ENCODE peak calls at places on chromosome 14, in eight cellular contexts. Q, P, B, Z, M, Y, I and X are unnamed samples.
A peak's percentile ranks its signal among the peaks of the same experiment; 100 is the strongest.

GRCh38 chr14:105068818-105069217 is 3.6 kb upstream of the GPR132 start:
- DNase-seq in I (no peak), Z (no peak), P (no peak), B (no peak), M (no peak), Y (no peak), Q (no peak), X (no peak)

GRCh38 chr14:38500125-38500524 is 244.2 kb upstream of the CLEC14A start:
- DNase-seq in M (no peak), P (no peak), I (no peak), Y (no peak), B (no peak), Q (no peak), Z (no peak), X (no peak)

GRCh38 chr14:24145700-24146621 is at the start of gene PSME2:
- DNase-seq in B (no peak), Z (no peak), P (no peak), Y (no peak), I (no peak), M (peak; percentile 7), Q (peak; percentile 51), X (peak; percentile 33)

GRCh38 chr14:68574906-68575305 is 218.0 kb downstream of the ZFP36L1 start:
- DNase-seq in Y (no peak), Q (no peak), M (no peak), P (no peak), I (no peak), B (no peak), Z (no peak), X (no peak)

GRCh38 chr14:65268594-65268993 is 143.9 kb upstream of the FUT8 start:
- DNase-seq in M (no peak), Q (no peak), I (no peak), B (no peak), P (no peak), Y (no peak), Z (no peak), X (peak; percentile 62)

GRCh38 chr14:30607156-30607780 is 14.9 kb upstream of the SCFD1 start:
- DNase-seq in Y (no peak), P (no peak), B (no peak), Z (no peak), I (no peak), M (no peak), Q (no peak), X (peak; percentile 8)

GRCh38 chr14:101017806-101018560 is 114.5 kb upstream of the RTL1 start:
- DNase-seq in Z (peak; percentile 17), P (no peak), Q (no peak), I (no peak), B (no peak), M (no peak), Y (no peak), X (no peak)

GRCh38 chr14:69483765-69484443 is 624 bp upstream of the PLEKHD1 start:
- DNase-seq in Y (no peak), I (no peak), Q (peak; percentile 33), Z (no peak), M (no peak), P (no peak), B (no peak), X (no peak)

GRCh38 chr14:32014498-32014897 is 62.6 kb upstream of the ARHGAP5 start:
- DNase-seq in B (no peak), I (no peak), Z (no peak), M (no peak), P (no peak), Q (no peak), Y (no peak), X (no peak)

GRCh38 chr14:22896351-22896750 is 13.3 kb downstream of the REM2 start:
- DNase-seq in M (no peak), I (no peak), Q (no peak), P (no peak), Z (no peak), B (no peak), Y (no peak), X (no peak)

GRCh38 chr14:53528114-53528513 is 375.0 kb upstream of the DDHD1 start:
- DNase-seq in M (no peak), Y (no peak), Q (no peak), P (no peak), B (no peak), I (no peak), Z (no peak), X (no peak)

GRCh38 chr14:21264025-21264801 is 5.0 kb downstream of the HNRNPC start:
- DNase-seq in Z (no peak), Y (no peak), I (no peak), P (peak; percentile 56), Q (no peak), M (peak; percentile 51), B (no peak), X (peak; percentile 60)

GRCh38 chr14:104230119-104230885 is 91.9 kb downstream of the KIF26A start:
- DNase-seq in B (no peak), Y (no peak), Q (no peak), I (no peak), Z (no peak), P (no peak), M (no peak), X (no peak)

GRCh38 chr14:93160353-93160801 is 24.3 kb downstream of the MOAP1 start:
- DNase-seq in P (no peak), Z (no peak), I (peak; percentile 62), Y (no peak), M (no peak), B (peak; percentile 21), Q (peak; percentile 66), X (peak; percentile 44)

GRCh38 chr14:68285421-68286179 is 466.0 kb downstream of the RAD51B start:
- DNase-seq in B (no peak), P (peak; percentile 91), Z (no peak), Q (no peak), M (no peak), I (no peak), Y (no peak), X (peak; percentile 22)

GRCh38 chr14:106848330-106849121 is 1322.1 kb downstream of the TMEM121 start:
- DNase-seq in Z (no peak), P (no peak), B (no peak), Y (peak; percentile 56), Q (no peak), I (no peak), M (no peak), X (peak; percentile 75)

GRCh38 chr14:99627510-99628381 is 17.2 kb upstream of the HHIPL1 start:
- DNase-seq in Q (no peak), Y (no peak), P (no peak), B (no peak), I (no peak), M (no peak), Z (no peak), X (no peak)

GRCh38 chr14:52551696-52552062 is 626 bp downstream of the TXNDC16 start:
- DNase-seq in Q (no peak), M (peak; percentile 62), B (no peak), Y (peak; percentile 32), Z (no peak), I (peak; percentile 7), P (no peak), X (peak; percentile 65)

GRCh38 chr14:97218336-97218712 is 421.1 kb downstream of the VRK1 start:
- DNase-seq in B (no peak), Q (no peak), Z (no peak), P (no peak), I (no peak), Y (no peak), M (no peak), X (no peak)

GRCh38 chr14:31893156-31893813 is 183.8 kb upstream of the ARHGAP5 start:
- DNase-seq in I (no peak), B (no peak), Z (no peak), M (peak; percentile 74), Q (no peak), Y (no peak), P (no peak), X (no peak)

GRCh38 chr14:102525213-102526143 is 15.9 kb upstream of the ANKRD9 start:
- DNase-seq in Y (peak; percentile 55), M (no peak), I (no peak), Z (no peak), B (peak; percentile 39), P (peak; percentile 27), Q (no peak), X (peak; percentile 70)

GRCh38 chr14:102524026-102524450 is 14.5 kb upstream of the ANKRD9 start:
- DNase-seq in I (no peak), B (no peak), P (no peak), Q (no peak), M (no peak), Y (no peak), Z (no peak), X (no peak)

GRCh38 chr14:102527255-102528232 is 18.0 kb upstream of the ANKRD9 start:
- DNase-seq in P (no peak), Q (peak; percentile 62), M (no peak), Z (no peak), Y (no peak), I (no peak), B (peak; percentile 63), X (peak; percentile 31)

GRCh38 chr14:102524451-102525212 is 15.1 kb upstream of the ANKRD9 start:
- DNase-seq in P (peak; percentile 96), Q (peak; percentile 99), B (peak; percentile 98), Y (peak; percentile 96), I (peak; percentile 96), M (peak; percentile 98), Z (peak; percentile 100), X (peak; percentile 99)

GRCh38 chr14:102523200-102524025 is 13.8 kb upstream of the ANKRD9 start:
- DNase-seq in Z (no peak), B (no peak), P (no peak), Q (no peak), M (no peak), Y (no peak), I (no peak), X (no peak)
- TF ChIP-seq POLR2A in Z (no peak), B (no peak), P (no peak), Q (no peak), M (no peak), Y (no peak), I (no peak), X (no peak)

DNA sequence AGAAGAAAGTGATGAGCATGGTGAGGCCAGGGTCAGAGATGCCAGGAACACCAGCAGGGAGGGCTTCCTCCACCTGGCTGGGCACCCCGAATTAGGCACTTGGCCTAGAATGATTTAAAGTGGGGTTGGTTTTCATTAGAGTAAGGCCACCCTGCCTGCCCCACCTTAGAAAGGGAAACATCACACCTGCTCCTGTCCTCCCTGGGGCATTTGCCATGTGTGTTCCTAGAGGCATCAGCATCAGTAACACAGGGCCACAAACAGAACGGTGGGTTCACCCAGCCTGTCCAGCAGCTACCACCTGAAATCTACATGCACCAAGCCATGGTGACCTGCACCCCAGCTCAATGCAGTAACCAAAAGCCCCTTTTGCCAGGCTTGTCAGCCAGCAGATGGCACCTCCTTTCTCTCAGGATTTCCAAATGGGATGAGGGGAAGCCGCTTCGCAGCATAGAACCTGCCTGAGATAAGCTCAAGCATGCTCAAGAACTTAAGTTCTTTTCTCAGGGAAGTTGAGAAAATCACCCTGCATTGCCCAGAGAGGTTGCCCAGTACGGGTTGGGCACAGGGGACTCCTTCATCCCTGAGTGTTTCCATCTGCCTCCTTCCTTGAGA is 338.8 kb downstream of the DPF3 start:
- DNase-seq in M (no peak), Z (no peak), Q (no peak), B (no peak), Y (no peak), P (no peak), I (no peak), X (no peak)
- TF ChIP-seq MAX in M (no peak), Z (no peak), Q (no peak), B (no peak), Y (no peak), P (no peak), I (no peak), X (no peak)

GRCh38 chr14:28777773-28778606 is 11.4 kb downstream of the FOXG1 start:
- DNase-seq in Q (no peak), Z (no peak), Y (no peak), M (no peak), P (no peak), I (no peak), B (no peak), X (no peak)
- H3K4me3 ChIP-seq in Q (no peak overlapping the region), Z (peak overlapping the region; percentile 36), Y (no peak overlapping the region), M (no peak overlapping the region), P (no peak overlapping the region), I (no peak overlapping the region), B (no peak overlapping the region), X (no peak overlapping the region)

GRCh38 chr14:70821916-70822705 is 12.8 kb upstream of the MAP3K9 start:
- DNase-seq in I (peak; percentile 14), M (peak; percentile 15), Z (peak; percentile 82), Y (no peak), P (no peak), Q (peak; percentile 62), B (no peak), X (peak; percentile 79)
- TF ChIP-seq POLR2A in I (no peak), M (no peak), Z (no peak), Y (no peak), P (peak; percentile 63), Q (no peak), B (no peak), X (peak; percentile 51)